ENCODE peak calls at places on chromosomes 2 and 18, in ten cellular contexts. One of them, this sample, is unnamed. For H3K36me3, the result is how much of the 10 kb centered on the place peaks cover.

GRCh38 chr18:4270988-4271387 is 184.1 kb downstream of the DLGAP1 start:
- DNase-seq in IMR-90: no peak
- DNase-seq in tibial artery: no peak
- DNase-seq in cardiac muscle cell: no peak
- DNase-seq in RWPE2: no peak
- DNase-seq in fibroblast of lung: no peak
- DNase-seq in ascending aorta: no peak
- DNase-seq in Panc1: no peak
- DNase-seq in spleen: no peak
- DNase-seq in neural progenitor cell: no peak
- DNase-seq in this sample: no peak

GRCh38 chr18:69484699-69485396 is 84.2 kb downstream of the DOK6 start:
- DNase-seq in IMR-90: peak
- DNase-seq in tibial artery: no peak
- DNase-seq in cardiac muscle cell: peak
- DNase-seq in RWPE2: no peak
- DNase-seq in fibroblast of lung: peak
- DNase-seq in ascending aorta: no peak
- DNase-seq in Panc1: no peak
- DNase-seq in spleen: no peak
- DNase-seq in neural progenitor cell: no peak
- DNase-seq in this sample: peak

GRCh38 chr2:181077128-181077709 is 96.8 kb downstream of the UBE2E3 start:
- DNase-seq in IMR-90: peak
- DNase-seq in tibial artery: no peak
- DNase-seq in cardiac muscle cell: peak
- DNase-seq in RWPE2: no peak
- DNase-seq in fibroblast of lung: peak
- DNase-seq in ascending aorta: no peak
- DNase-seq in Panc1: peak
- DNase-seq in spleen: no peak
- DNase-seq in neural progenitor cell: peak
- DNase-seq in this sample: no peak

GRCh38 chr2:42234056-42234455 is 64.9 kb downstream of the EML4 start:
- DNase-seq in IMR-90: peak
- DNase-seq in tibial artery: no peak
- DNase-seq in cardiac muscle cell: peak
- DNase-seq in RWPE2: no peak
- DNase-seq in fibroblast of lung: peak
- DNase-seq in ascending aorta: no peak
- DNase-seq in Panc1: no peak
- DNase-seq in spleen: no peak
- DNase-seq in neural progenitor cell: no peak
- DNase-seq in this sample: no peak

GRCh38 chr18:3207565-3207964 is 12.2 kb downstream of the MYOM1 start:
- DNase-seq in IMR-90: peak
- DNase-seq in tibial artery: no peak
- DNase-seq in cardiac muscle cell: no peak
- DNase-seq in RWPE2: no peak
- DNase-seq in fibroblast of lung: no peak
- DNase-seq in ascending aorta: no peak
- DNase-seq in Panc1: no peak
- DNase-seq in spleen: no peak
- DNase-seq in neural progenitor cell: no peak
- DNase-seq in this sample: peak

GRCh38 chr18:49849331-49850217 is 36.2 kb upstream of the ACAA2 start:
- DNase-seq in IMR-90: peak
- DNase-seq in tibial artery: no peak
- DNase-seq in cardiac muscle cell: no peak
- DNase-seq in RWPE2: peak
- DNase-seq in fibroblast of lung: peak
- DNase-seq in ascending aorta: no peak
- DNase-seq in Panc1: peak
- DNase-seq in spleen: no peak
- DNase-seq in neural progenitor cell: peak
- DNase-seq in this sample: peak

GRCh38 chr2:132609101-132609890 is 60.7 kb downstream of the LYPD1 start:
- DNase-seq in IMR-90: no peak
- DNase-seq in tibial artery: no peak
- DNase-seq in cardiac muscle cell: no peak
- DNase-seq in RWPE2: no peak
- DNase-seq in fibroblast of lung: no peak
- DNase-seq in ascending aorta: no peak
- DNase-seq in Panc1: no peak
- DNase-seq in spleen: no peak
- DNase-seq in neural progenitor cell: no peak
- DNase-seq in this sample: no peak

GRCh38 chr18:58576641-58577251 is 52.1 kb downstream of the ALPK2 start:
- DNase-seq in IMR-90: peak
- DNase-seq in tibial artery: no peak
- DNase-seq in cardiac muscle cell: no peak
- DNase-seq in RWPE2: no peak
- DNase-seq in fibroblast of lung: peak
- DNase-seq in ascending aorta: no peak
- DNase-seq in Panc1: no peak
- DNase-seq in spleen: no peak
- DNase-seq in neural progenitor cell: no peak
- DNase-seq in this sample: no peak

GRCh38 chr2:100062315-100062714 is 80.1 kb downstream of the AFF3 start:
- DNase-seq in IMR-90: no peak
- DNase-seq in tibial artery: no peak
- DNase-seq in cardiac muscle cell: no peak
- DNase-seq in RWPE2: no peak
- DNase-seq in fibroblast of lung: no peak
- DNase-seq in ascending aorta: no peak
- DNase-seq in Panc1: no peak
- DNase-seq in spleen: no peak
- DNase-seq in neural progenitor cell: no peak
- DNase-seq in this sample: no peak

GRCh38 chr2:58535182-58535581 is 294.1 kb upstream of the FANCL start:
- DNase-seq in IMR-90: no peak
- DNase-seq in tibial artery: no peak
- DNase-seq in cardiac muscle cell: peak
- DNase-seq in RWPE2: no peak
- DNase-seq in fibroblast of lung: no peak
- DNase-seq in ascending aorta: no peak
- DNase-seq in Panc1: no peak
- DNase-seq in spleen: no peak
- DNase-seq in neural progenitor cell: peak
- DNase-seq in this sample: no peak

GRCh38 chr2:130337735-130338325 is 4.9 kb upstream of the IMP4 start:
- DNase-seq in IMR-90: peak
- DNase-seq in tibial artery: no peak
- DNase-seq in cardiac muscle cell: no peak
- DNase-seq in RWPE2: no peak
- DNase-seq in fibroblast of lung: peak
- DNase-seq in ascending aorta: no peak
- DNase-seq in Panc1: no peak
- DNase-seq in spleen: no peak
- DNase-seq in neural progenitor cell: no peak
- DNase-seq in this sample: peak

GRCh38 chr2:74865770-74866674 is 32.1 kb downstream of the HK2 start:
- DNase-seq in IMR-90: no peak
- DNase-seq in tibial artery: no peak
- DNase-seq in cardiac muscle cell: no peak
- DNase-seq in RWPE2: no peak
- DNase-seq in fibroblast of lung: no peak
- DNase-seq in ascending aorta: no peak
- DNase-seq in Panc1: no peak
- DNase-seq in spleen: no peak
- DNase-seq in neural progenitor cell: no peak
- DNase-seq in this sample: peak

GRCh38 chr2:161134547-161135518 is 25.4 kb upstream of the TANK start:
- DNase-seq in IMR-90: no peak
- DNase-seq in tibial artery: no peak
- DNase-seq in cardiac muscle cell: no peak
- DNase-seq in RWPE2: peak
- DNase-seq in fibroblast of lung: peak
- DNase-seq in ascending aorta: no peak
- DNase-seq in Panc1: no peak
- DNase-seq in spleen: no peak
- DNase-seq in neural progenitor cell: peak
- DNase-seq in this sample: no peak

GRCh38 chr2:145123606-145124005 is 603.7 kb upstream of the ZEB2 start:
- DNase-seq in IMR-90: peak
- DNase-seq in tibial artery: no peak
- DNase-seq in cardiac muscle cell: peak
- DNase-seq in RWPE2: no peak
- DNase-seq in fibroblast of lung: no peak
- DNase-seq in ascending aorta: no peak
- DNase-seq in Panc1: no peak
- DNase-seq in spleen: no peak
- DNase-seq in neural progenitor cell: no peak
- DNase-seq in this sample: no peak

GRCh38 chr2:168212866-168213265 is 34.5 kb downstream of the STK39 start:
- DNase-seq in IMR-90: peak
- DNase-seq in tibial artery: no peak
- DNase-seq in cardiac muscle cell: no peak
- DNase-seq in RWPE2: no peak
- DNase-seq in fibroblast of lung: peak
- DNase-seq in ascending aorta: no peak
- DNase-seq in Panc1: no peak
- DNase-seq in spleen: no peak
- DNase-seq in neural progenitor cell: no peak
- DNase-seq in this sample: no peak

GRCh38 chr2:208254118-208254870 is 577 bp downstream of the IDH1 start:
- DNase-seq in IMR-90: peak
- DNase-seq in tibial artery: peak
- DNase-seq in cardiac muscle cell: peak
- DNase-seq in RWPE2: peak
- DNase-seq in fibroblast of lung: peak
- DNase-seq in ascending aorta: no peak
- DNase-seq in Panc1: peak
- DNase-seq in spleen: peak
- DNase-seq in neural progenitor cell: peak
- DNase-seq in this sample: no peak
- H3K36me3 ChIP-seq in IMR-90: under half
- H3K36me3 ChIP-seq in tibial artery: under half
- H3K36me3 ChIP-seq in cardiac muscle cell: under half
- H3K36me3 ChIP-seq in RWPE2: under half
- H3K36me3 ChIP-seq in fibroblast of lung: under half
- H3K36me3 ChIP-seq in ascending aorta: under half
- H3K36me3 ChIP-seq in Panc1: under half
- H3K36me3 ChIP-seq in spleen: under half
- H3K36me3 ChIP-seq in neural progenitor cell: under half
- H3K36me3 ChIP-seq in this sample: under half

GRCh38 chr2:206556357-206556949 is 85.8 kb upstream of the FAM237A start:
- DNase-seq in IMR-90: peak
- DNase-seq in tibial artery: no peak
- DNase-seq in cardiac muscle cell: peak
- DNase-seq in RWPE2: no peak
- DNase-seq in fibroblast of lung: peak
- DNase-seq in ascending aorta: no peak
- DNase-seq in Panc1: peak
- DNase-seq in spleen: no peak
- DNase-seq in neural progenitor cell: peak
- DNase-seq in this sample: no peak
- TF ChIP-seq CTCF in IMR-90: peak
- TF ChIP-seq CTCF in tibial artery: peak
- TF ChIP-seq CTCF in cardiac muscle cell: peak
- TF ChIP-seq CTCF in RWPE2: peak
- TF ChIP-seq CTCF in fibroblast of lung: peak
- TF ChIP-seq CTCF in ascending aorta: no peak
- TF ChIP-seq CTCF in Panc1: peak
- TF ChIP-seq CTCF in spleen: peak
- TF ChIP-seq CTCF in neural progenitor cell: peak
- TF ChIP-seq CTCF in this sample: peak

GRCh38 chr2:230872968-230873669 is 8.4 kb downstream of the ITM2C start:
- DNase-seq in IMR-90: no peak
- DNase-seq in tibial artery: no peak
- DNase-seq in cardiac muscle cell: no peak
- DNase-seq in RWPE2: no peak
- DNase-seq in fibroblast of lung: no peak
- DNase-seq in ascending aorta: no peak
- DNase-seq in Panc1: no peak
- DNase-seq in spleen: no peak
- DNase-seq in neural progenitor cell: no peak
- DNase-seq in this sample: no peak
- H3K36me3 ChIP-seq in IMR-90: under half
- H3K36me3 ChIP-seq in tibial artery: under half
- H3K36me3 ChIP-seq in cardiac muscle cell: under half
- H3K36me3 ChIP-seq in RWPE2: under half
- H3K36me3 ChIP-seq in fibroblast of lung: under half
- H3K36me3 ChIP-seq in ascending aorta: under half
- H3K36me3 ChIP-seq in Panc1: under half
- H3K36me3 ChIP-seq in spleen: under half
- H3K36me3 ChIP-seq in neural progenitor cell: under half
- H3K36me3 ChIP-seq in this sample: under half

GRCh38 chr2:201774546-201774945 is 6.2 kb downstream of the ALS2 start:
- DNase-seq in IMR-90: peak
- DNase-seq in tibial artery: no peak
- DNase-seq in cardiac muscle cell: no peak
- DNase-seq in RWPE2: no peak
- DNase-seq in fibroblast of lung: peak
- DNase-seq in ascending aorta: no peak
- DNase-seq in Panc1: no peak
- DNase-seq in spleen: no peak
- DNase-seq in neural progenitor cell: no peak
- DNase-seq in this sample: no peak

GRCh38 chr2:201768918-201769317 is 11.8 kb downstream of the ALS2 start:
- DNase-seq in IMR-90: peak
- DNase-seq in tibial artery: no peak
- DNase-seq in cardiac muscle cell: no peak
- DNase-seq in RWPE2: no peak
- DNase-seq in fibroblast of lung: peak
- DNase-seq in ascending aorta: no peak
- DNase-seq in Panc1: no peak
- DNase-seq in spleen: no peak
- DNase-seq in neural progenitor cell: no peak
- DNase-seq in this sample: no peak

GRCh38 chr2:201765799-201766198 is 14.9 kb downstream of the ALS2 start:
- DNase-seq in IMR-90: no peak
- DNase-seq in tibial artery: no peak
- DNase-seq in cardiac muscle cell: no peak
- DNase-seq in RWPE2: no peak
- DNase-seq in fibroblast of lung: no peak
- DNase-seq in ascending aorta: no peak
- DNase-seq in Panc1: no peak
- DNase-seq in spleen: no peak
- DNase-seq in neural progenitor cell: no peak
- DNase-seq in this sample: no peak

GRCh38 chr2:201773990-201774389 is 6.7 kb downstream of the ALS2 start:
- DNase-seq in IMR-90: no peak
- DNase-seq in tibial artery: no peak
- DNase-seq in cardiac muscle cell: no peak
- DNase-seq in RWPE2: no peak
- DNase-seq in fibroblast of lung: no peak
- DNase-seq in ascending aorta: no peak
- DNase-seq in Panc1: no peak
- DNase-seq in spleen: no peak
- DNase-seq in neural progenitor cell: no peak
- DNase-seq in this sample: no peak

GRCh38 chr2:201769664-201770373 is 10.9 kb downstream of the ALS2 start:
- DNase-seq in IMR-90: no peak
- DNase-seq in tibial artery: no peak
- DNase-seq in cardiac muscle cell: no peak
- DNase-seq in RWPE2: no peak
- DNase-seq in fibroblast of lung: no peak
- DNase-seq in ascending aorta: no peak
- DNase-seq in Panc1: no peak
- DNase-seq in spleen: no peak
- DNase-seq in neural progenitor cell: no peak
- DNase-seq in this sample: no peak
- TF ChIP-seq CTCF in IMR-90: no peak
- TF ChIP-seq CTCF in tibial artery: no peak
- TF ChIP-seq CTCF in cardiac muscle cell: no peak
- TF ChIP-seq CTCF in RWPE2: no peak
- TF ChIP-seq CTCF in fibroblast of lung: no peak
- TF ChIP-seq CTCF in ascending aorta: no peak
- TF ChIP-seq CTCF in Panc1: no peak
- TF ChIP-seq CTCF in spleen: no peak
- TF ChIP-seq CTCF in neural progenitor cell: no peak
- TF ChIP-seq CTCF in this sample: no peak

This sample was measured in kidney epithelial cell.